ENCODE peak calls at places on chromosome 6, in four cellular contexts. E is retina, H is mucosa of descending colon, L is DMS53. T is an unnamed sample.

GRCh38 chr6:5713519-5713918 is 293.2 kb downstream of the NRN1 start:
- DNase-seq in E (no peak), H (no peak), L (no peak), T (no peak)

GRCh38 chr6:6026513-6027205 is 19.9 kb upstream of the NRN1 start:
- DNase-seq in E (no peak), H (no peak), L (no peak), T (no peak)

GRCh38 chr6:168221497-168222079 is 98.0 kb downstream of the DACT2 start:
- DNase-seq in E (peak), H (no peak), L (no peak), T (no peak)

GRCh38 chr6:7819641-7820040 is 90.9 kb downstream of the TXNDC5 start:
- DNase-seq in E (no peak), H (no peak), L (no peak), T (no peak)

GRCh38 chr6:93317587-93317986 is 101.8 kb downstream of the EPHA7 start:
- DNase-seq in E (no peak), H (no peak), L (no peak), T (no peak)

GRCh38 chr6:135030532-135031178 is 24.0 kb downstream of the HBS1L start:
- DNase-seq in E (no peak), H (no peak), L (no peak), T (no peak)

GRCh38 chr6:33993091-33993490 is 152.8 kb downstream of the GRM4 start:
- DNase-seq in E (no peak), H (no peak), L (no peak), T (no peak)

GRCh38 chr6:127117979-127118504 is 429 bp upstream of the RSPO3 start:
- DNase-seq in E (peak), H (peak), L (peak), T (no peak)

GRCh38 chr6:13181398-13181797 is 146.9 kb downstream of the TBC1D7 start:
- DNase-seq in E (peak), H (no peak), L (no peak), T (no peak)

T was measured in body of pancreas.